ENCODE peak calls at places on chromosomes 13 and 19, in six cellular contexts. O, Y, C, E, U and S are unnamed samples.

GRCh38 chr13:49561064-49561410 is 24.3 kb downstream of the RCBTB1 start:
- DNase-seq in O (no peak), Y (peak; percentile 31), C (peak; percentile 52), E (no peak), U (no peak), S (no peak)

GRCh38 chr13:23160241-23161175 is 20.3 kb upstream of the SGCG start:
- DNase-seq in O (peak; percentile 41), Y (no peak), C (peak; percentile 13), E (no peak), U (peak; percentile 53), S (no peak)

GRCh38 chr13:54614729-54615128 is 1586.1 kb downstream of the OLFM4 start:
- DNase-seq in O (peak; percentile 50), Y (no peak), C (no peak), E (no peak), U (no peak), S (no peak)

GRCh38 chr13:46492946-46493345 is 60.0 kb upstream of the LRCH1 start:
- DNase-seq in O (peak; percentile 36), Y (peak; percentile 71), C (peak; percentile 71), E (no peak), U (no peak), S (peak; percentile 54)

GRCh38 chr13:69194130-69194529 is 913.5 kb upstream of the ATXN8OS start:
- DNase-seq in O (no peak), Y (no peak), C (no peak), E (no peak), U (no peak), S (no peak)

GRCh38 chr19:38336638-38337359 is 1.2 kb downstream of the CATSPERG start:
- DNase-seq in O (peak; percentile 100), Y (peak; percentile 96), C (peak; percentile 90), E (peak; percentile 81), U (peak; percentile 98), S (peak; percentile 84)

GRCh38 chr19:18685597-18686164 is 2.2 kb downstream of the CRTC1 start:
- DNase-seq in O (no peak), Y (no peak), C (peak; percentile 22), E (no peak), U (no peak), S (no peak)

GRCh38 chr13:79405501-79405830 is 589 bp downstream of the RBM26 start:
- DNase-seq in O (no peak), Y (peak; percentile 32), C (no peak), E (no peak), U (no peak), S (no peak)

GRCh38 chr13:105721056-105721455 is 814.4 kb downstream of the EFNB2 start:
- DNase-seq in O (no peak), Y (peak; percentile 85), C (peak; percentile 62), E (no peak), U (no peak), S (no peak)

GRCh38 chr19:12035220-12036172 is at the start of gene ZNF433:
- DNase-seq in O (peak; percentile 72), Y (peak; percentile 85), C (peak; percentile 90), E (peak; percentile 51), U (peak; percentile 98), S (peak; percentile 11)

GRCh38 chr19:2719910-2720776 is 1.0 kb downstream of the DIRAS1 start:
- DNase-seq in O (no peak), Y (peak; percentile 22), C (peak; percentile 17), E (no peak), U (peak; percentile 77), S (no peak)

GRCh38 chr13:41222259-41222852 is 28.0 kb upstream of the KBTBD7 start:
- DNase-seq in O (peak; percentile 35), Y (peak; percentile 76), C (peak; percentile 71), E (no peak), U (no peak), S (peak; percentile 54)

GRCh38 chr13:101919541-101920306 is 467.2 kb downstream of the ITGBL1 start:
- DNase-seq in O (peak; percentile 81), Y (peak; percentile 61), C (peak; percentile 11), E (no peak), U (peak; percentile 68), S (peak; percentile 49)

GRCh38 chr19:7808108-7808507 is 21.9 kb upstream of the EVI5L start:
- DNase-seq in O (no peak), Y (no peak), C (no peak), E (no peak), U (no peak), S (no peak)

GRCh38 chr19:47896019-47896418 is 9.9 kb upstream of the SULT2A1 start:
- DNase-seq in O (no peak), Y (no peak), C (no peak), E (no peak), U (no peak), S (no peak)

GRCh38 chr13:61252213-61252612 is 163.4 kb downstream of the PCDH20 start:
- DNase-seq in O (no peak), Y (no peak), C (no peak), E (no peak), U (no peak), S (no peak)

GRCh38 chr13:114142640-114143490 is 10.4 kb upstream of the RASA3 start:
- DNase-seq in O (peak; percentile 89), Y (no peak), C (no peak), E (no peak), U (no peak), S (no peak)

GRCh38 chr19:40305403-40305802 is 20.3 kb upstream of the AKT2 start:
- DNase-seq in O (peak; percentile 85), Y (peak; percentile 97), C (peak; percentile 95), E (peak; percentile 26), U (peak; percentile 85), S (peak; percentile 44)

GRCh38 chr13:105878119-105878518 is 657.3 kb downstream of the EFNB2 start:
- DNase-seq in O (no peak), Y (no peak), C (no peak), E (no peak), U (no peak), S (no peak)

GRCh38 chr13:59112375-59112774 is 1051.4 kb downstream of the DIAPH3 start:
- DNase-seq in O (no peak), Y (peak; percentile 99), C (peak; percentile 98), E (no peak), U (no peak), S (peak; percentile 97)

GRCh38 chr19:54369082-54369691 is 4.5 kb upstream of the LAIR1 start:
- DNase-seq in O (no peak), Y (no peak), C (no peak), E (no peak), U (no peak), S (no peak)

GRCh38 chr13:23965346-23965745 is 68.0 kb upstream of the C1QTNF9B start:
- DNase-seq in O (peak; percentile 6), Y (peak; percentile 23), C (no peak), E (no peak), U (no peak), S (no peak)

GRCh38 chr19:3813473-3814392 is 27.6 kb upstream of the MATK start:
- DNase-seq in O (no peak), Y (no peak), C (no peak), E (no peak), U (peak; percentile 35), S (no peak)

GRCh38 chr13:23678768-23679167 is 108.6 kb downstream of the TNFRSF19 start:
- DNase-seq in O (no peak), Y (peak; percentile 23), C (no peak), E (no peak), U (no peak), S (no peak)

GRCh38 chr19:45100797-45101196 is 7.8 kb downstream of the PPP1R37 start:
- DNase-seq in O (no peak), Y (peak; percentile 70), C (no peak), E (no peak), U (no peak), S (no peak)

GRCh38 chr13:50708461-50708860 is 135.0 kb downstream of the DLEU7 start:
- DNase-seq in O (no peak), Y (peak; percentile 14), C (peak; percentile 61), E (no peak), U (no peak), S (no peak)

GRCh38 chr19:13670846-13671245 is 93.5 kb upstream of the MRI1 start:
- DNase-seq in O (peak; percentile 66), Y (no peak), C (no peak), E (no peak), U (no peak), S (no peak)

GRCh38 chr19:41421314-41421713 is 5.9 kb downstream of the B3GNT8 start:
- DNase-seq in O (no peak), Y (no peak), C (no peak), E (no peak), U (no peak), S (no peak)

GRCh38 chr19:17074628-17075034 is 621 bp downstream of the HAUS8 start:
- DNase-seq in O (no peak), Y (no peak), C (no peak), E (no peak), U (no peak), S (no peak)

GRCh38 chr19:33446156-33446917 is 72.8 kb downstream of the CEBPG start:
- DNase-seq in O (no peak), Y (no peak), C (no peak), E (no peak), U (peak; percentile 25), S (no peak)

GRCh38 chr13:36146513-36147276 is 15.5 kb upstream of the DCLK1 start:
- DNase-seq in O (no peak), Y (peak; percentile 26), C (no peak), E (no peak), U (no peak), S (no peak)

GRCh38 chr13:38849316-38849715 is 141.3 kb downstream of the STOML3 start:
- DNase-seq in O (no peak), Y (no peak), C (no peak), E (no peak), U (no peak), S (peak; percentile 63)